ENCODE peak calls at places on chromosomes 6 and 20, in six cellular contexts. H is cardiac fibroblast, W is ascending aorta, Z is thyroid gland, A is astrocyte, T is uterus. B is an unnamed sample.

GRCh38 chr6:119349041-119349340 is 570 bp downstream of the MAN1A1 start:
- DNase-seq in H (no peak), W (peak; percentile 64), Z (no peak), A (no peak), T (no peak), B (no peak)

GRCh38 chr6:134748484-134748883 is 201.4 kb downstream of the ALDH8A1 start:
- DNase-seq in H (no peak), W (no peak), Z (no peak), A (no peak), T (no peak), B (no peak)

GRCh38 chr20:12835999-12836398 is 172.8 kb upstream of the SPTLC3 start:
- DNase-seq in H (no peak), W (no peak), Z (no peak), A (no peak), T (no peak), B (no peak)

GRCh38 chr6:12058164-12058926 is 46.2 kb downstream of the HIVEP1 start:
- DNase-seq in H (no peak), W (no peak), Z (no peak), A (no peak), T (no peak), B (no peak)

GRCh38 chr6:87907521-87907920 is 140.1 kb upstream of the SPACA1 start:
- DNase-seq in H (peak; percentile 78), W (no peak), Z (no peak), A (peak; percentile 91), T (no peak), B (peak; percentile 49)

GRCh38 chr6:92479821-92480220 is 939.5 kb downstream of the EPHA7 start:
- DNase-seq in H (no peak), W (no peak), Z (no peak), A (peak; percentile 41), T (no peak), B (no peak)

GRCh38 chr20:13021205-13021970 is 12.6 kb downstream of the SPTLC3 start:
- DNase-seq in H (no peak), W (no peak), Z (no peak), A (no peak), T (no peak), B (no peak)

GRCh38 chr6:42404494-42404893 is 47.2 kb downstream of the TRERF1 start:
- DNase-seq in H (peak; percentile 75), W (no peak), Z (no peak), A (peak; percentile 65), T (peak; percentile 22), B (no peak)

GRCh38 chr6:97040355-97040860 is 115.9 kb downstream of the KLHL32 start:
- DNase-seq in H (no peak), W (no peak), Z (peak; percentile 9), A (no peak), T (no peak), B (no peak)

GRCh38 chr20:44467289-44467883 is 8.3 kb upstream of the TTPAL start:
- DNase-seq in H (peak; percentile 92), W (peak; percentile 69), Z (peak; percentile 33), A (no peak), T (peak; percentile 60), B (no peak)

GRCh38 chr6:128368213-128369000 is 152.0 kb downstream of the PTPRK start:
- DNase-seq in H (no peak), W (no peak), Z (no peak), A (peak; percentile 6), T (no peak), B (peak; percentile 14)

GRCh38 chr6:107731422-107732319 is 92.4 kb downstream of the SCML4 start:
- DNase-seq in H (no peak), W (no peak), Z (no peak), A (no peak), T (no peak), B (no peak)

GRCh38 chr6:148520109-148520841 is 177.6 kb downstream of the SASH1 start:
- DNase-seq in H (no peak), W (peak; percentile 63), Z (no peak), A (no peak), T (no peak), B (no peak)

GRCh38 chr6:35484921-35485392 is 11.9 kb downstream of the TEAD3 start:
- DNase-seq in H (peak; percentile 53), W (no peak), Z (peak; percentile 51), A (no peak), T (peak; percentile 22), B (no peak)

GRCh38 chr20:44295995-44296394 is 15.0 kb downstream of the FITM2 start:
- DNase-seq in H (no peak), W (no peak), Z (peak; percentile 93), A (no peak), T (no peak), B (no peak)

GRCh38 chr6:143673638-143674037 is 4.1 kb upstream of the PHACTR2 start:
- DNase-seq in H (peak; percentile 88), W (no peak), Z (peak; percentile 71), A (peak; percentile 78), T (peak; percentile 25), B (peak; percentile 54)

GRCh38 chr6:157008568-157008967 is 231.4 kb downstream of the ARID1B start:
- DNase-seq in H (no peak), W (no peak), Z (no peak), A (no peak), T (no peak), B (no peak)

GRCh38 chr6:36200998-36201596 is 4.6 kb downstream of the BRPF3 start:
- DNase-seq in H (no peak), W (no peak), Z (no peak), A (no peak), T (no peak), B (no peak)

GRCh38 chr6:156396791-156397418 is 380.3 kb upstream of the ARID1B start:
- DNase-seq in H (no peak), W (no peak), Z (peak; percentile 58), A (no peak), T (no peak), B (no peak)

GRCh38 chr20:3730803-3731370 is 1.6 kb upstream of the HSPA12B start:
- DNase-seq in H (no peak), W (no peak), Z (no peak), A (no peak), T (no peak), B (no peak)

GRCh38 chr20:59165794-59166709 is 2.4 kb downstream of the ZNF831 start:
- DNase-seq in H (no peak), W (no peak), Z (no peak), A (no peak), T (no peak), B (no peak)

GRCh38 chr6:166167258-166167731 is 356 bp downstream of the TBXT start:
- DNase-seq in H (no peak), W (no peak), Z (no peak), A (no peak), T (no peak), B (no peak)

GRCh38 chr6:166166314-166167257 is 1.1 kb downstream of the TBXT start:
- DNase-seq in H (no peak), W (no peak), Z (no peak), A (no peak), T (no peak), B (no peak)

GRCh38 chr6:166169549-166170421 is 2.1 kb upstream of the TBXT start:
- DNase-seq in H (no peak), W (no peak), Z (no peak), A (no peak), T (no peak), B (no peak)

GRCh38 chr6:166167801-166168615 is at the start of gene TBXT:
- DNase-seq in H (no peak), W (no peak), Z (peak; percentile 11), A (no peak), T (no peak), B (no peak)

DNA sequence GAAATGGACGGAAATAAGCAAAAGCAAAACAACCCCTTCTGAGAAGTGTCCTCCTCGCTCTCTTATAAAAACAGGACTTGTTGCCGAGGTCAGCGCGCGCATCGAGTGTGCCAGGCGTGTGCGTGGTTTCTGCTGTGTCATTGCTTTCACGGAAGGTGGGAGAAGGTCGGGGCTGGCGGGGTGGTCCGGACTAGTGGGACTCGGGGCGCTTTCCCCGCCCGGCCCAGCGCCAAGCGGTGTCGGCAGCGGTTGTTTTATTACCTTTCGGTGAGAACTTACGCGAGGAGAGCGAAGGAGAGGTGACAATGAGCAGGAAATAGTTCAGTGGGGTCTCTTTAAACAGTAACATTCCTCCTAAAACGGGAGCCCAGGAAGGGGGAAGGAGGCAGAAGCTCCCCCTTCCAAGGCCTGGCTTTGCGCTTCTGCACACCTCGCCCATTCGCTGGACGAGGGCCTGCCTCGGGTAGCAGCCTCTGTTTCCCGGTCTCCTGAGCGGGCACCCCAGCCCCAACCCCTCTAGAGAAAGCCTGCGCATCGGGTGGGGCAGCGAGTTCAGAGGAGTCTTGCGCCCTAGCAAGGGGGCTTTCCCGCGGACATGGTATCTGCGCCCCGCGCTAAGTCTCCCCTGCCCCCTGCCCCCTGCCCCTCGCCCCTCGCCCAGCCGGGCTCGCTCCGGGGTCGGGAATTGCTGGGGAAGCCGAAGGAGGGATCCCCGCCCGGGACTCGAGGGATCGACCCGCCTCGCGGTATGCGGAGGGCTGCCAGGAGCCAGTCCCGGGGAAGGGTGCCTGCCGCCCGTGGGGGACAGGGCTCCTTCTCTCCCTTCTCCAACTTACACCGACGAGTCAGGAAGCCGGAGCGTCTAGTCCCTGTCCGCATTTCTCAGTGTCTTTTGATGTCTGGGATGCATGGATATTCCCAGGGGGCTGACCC is 1.2 kb upstream of the TBXT start:
- DNase-seq in H (peak; percentile 6), W (no peak), Z (peak; percentile 18), A (no peak), T (no peak), B (no peak)
- H3K4me3 ChIP-seq in H (no peak overlapping the region), W (no peak overlapping the region), Z (peak overlapping the region; percentile 35), A (peak overlapping the region; percentile 5), T (peak overlapping the region; percentile 13), B (no peak overlapping the region)

GRCh38 chr6:100446115-100446921 is 18.4 kb downstream of the SIM1 start:
- DNase-seq in H (no peak), W (no peak), Z (no peak), A (no peak), T (no peak), B (no peak)
- H3K4me3 ChIP-seq in H (no peak overlapping the region), W (no peak overlapping the region), Z (no peak overlapping the region), A (no peak overlapping the region), T (no peak overlapping the region), B (no peak overlapping the region)

GRCh38 chr20:608970-609369 is 1.1 kb downstream of the TCF15 start:
- DNase-seq in H (no peak), W (no peak), Z (no peak), A (no peak), T (no peak), B (no peak)
- H3K4me3 ChIP-seq in H (no peak overlapping the region), W (no peak overlapping the region), Z (no peak overlapping the region), A (no peak overlapping the region), T (no peak overlapping the region), B (no peak overlapping the region)

GRCh38 chr6:31397901-31398300 is 5.5 kb upstream of the MICA start:
- DNase-seq in H (no peak), W (no peak), Z (no peak), A (no peak), T (no peak), B (no peak)
- H3K4me3 ChIP-seq in H (no peak overlapping the region), W (no peak overlapping the region), Z (no peak overlapping the region), A (no peak overlapping the region), T (no peak overlapping the region), B (no peak overlapping the region)

DNA sequence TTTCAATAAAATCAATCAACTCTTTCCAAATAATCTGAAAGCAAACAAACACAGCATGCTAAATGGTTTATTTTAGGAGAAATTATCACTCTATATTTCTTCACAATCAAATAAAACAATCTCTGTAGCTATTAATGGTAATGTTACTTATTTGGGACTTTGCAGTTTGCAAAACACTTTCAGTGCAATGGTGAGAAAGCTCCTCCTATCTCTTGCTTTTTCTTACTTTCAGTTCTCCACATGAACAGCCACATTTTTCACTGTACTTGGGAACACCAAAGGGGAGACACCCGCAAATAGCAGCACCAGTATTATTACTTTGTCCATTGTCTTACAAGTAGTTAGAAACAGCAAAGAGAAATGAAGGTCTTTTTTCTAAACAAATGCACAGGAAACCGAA is 92.4 kb downstream of the DST start:
- DNase-seq in H (no peak), W (no peak), Z (no peak), A (no peak), T (no peak), B (no peak)
- H3K4me3 ChIP-seq in H (no peak overlapping the region), W (peak overlapping the region; percentile 21), Z (no peak overlapping the region), A (no peak overlapping the region), T (no peak overlapping the region), B (no peak overlapping the region)

GRCh38 chr6:30689022-30689865 is 1.5 kb downstream of the NRM start:
- DNase-seq in H (no peak), W (no peak), Z (no peak), A (no peak), T (no peak), B (no peak)
- H3K4me3 ChIP-seq in H (no peak overlapping the region), W (no peak overlapping the region), Z (no peak overlapping the region), A (peak overlapping the region; percentile 77), T (no peak overlapping the region), B (no peak overlapping the region)

B was measured in AG09309.